ENCODE peak calls at places on chromosomes 11 and 22, in seven cellular contexts. A is IMR-90, K is H9, Q is mesenchymal stem cell, M is neuronal stem cell, B is H1, J is trophoblast cell. W is an unnamed sample.

GRCh38 chr11:88484873-88485621 is 147.5 kb upstream of the CTSC start:
- DNase-seq in Q (peak), M (no peak), B (peak), K (peak), A (peak), J (peak), W (peak)

GRCh38 chr11:43941257-43941879 is 1.1 kb upstream of the C11orf96 start:
- DNase-seq in M (no peak), A (peak), J (no peak), Q (peak), K (no peak), B (no peak), W (no peak)

GRCh38 chr22:44381761-44382454 is 69.2 kb upstream of the SHISAL1 start:
- DNase-seq in M (no peak), J (no peak), B (no peak), K (no peak), Q (no peak), A (no peak), W (no peak)

GRCh38 chr11:57338152-57338551 is at the start of gene P2RX3:
- DNase-seq in K (no peak), A (no peak), M (no peak), Q (no peak), J (no peak), B (no peak), W (no peak)

GRCh38 chr11:134374891-134375550 is 37.0 kb downstream of the B3GAT1 start:
- DNase-seq in B (no peak), Q (no peak), J (no peak), K (no peak), M (no peak), A (no peak), W (no peak)

GRCh38 chr11:43687120-43687791 is 6.7 kb downstream of the HSD17B12 start:
- DNase-seq in M (no peak), J (no peak), Q (peak), K (no peak), A (peak), B (no peak), W (peak)

GRCh38 chr11:120929664-120930154 is 94.2 kb upstream of the TBCEL start:
- DNase-seq in Q (peak), J (peak), A (peak), K (peak), B (peak), M (peak), W (peak)

GRCh38 chr11:96246718-96247540 is 96.1 kb downstream of the MAML2 start:
- DNase-seq in J (no peak), A (peak), Q (peak), K (no peak), B (no peak), M (no peak), W (no peak)

GRCh38 chr11:46246514-46246913 is 30.9 kb upstream of the CREB3L1 start:
- DNase-seq in A (peak), J (no peak), M (no peak), K (no peak), Q (peak), B (no peak), W (no peak)

GRCh38 chr11:4085575-4085974 is 9.0 kb upstream of the RRM1 start:
- DNase-seq in J (no peak), K (no peak), M (no peak), A (no peak), B (no peak), Q (no peak), W (no peak)

GRCh38 chr11:33128739-33129138 is 32.5 kb downstream of the CSTF3 start:
- DNase-seq in B (no peak), J (peak), A (no peak), M (no peak), Q (no peak), K (no peak), W (no peak)

DNA sequence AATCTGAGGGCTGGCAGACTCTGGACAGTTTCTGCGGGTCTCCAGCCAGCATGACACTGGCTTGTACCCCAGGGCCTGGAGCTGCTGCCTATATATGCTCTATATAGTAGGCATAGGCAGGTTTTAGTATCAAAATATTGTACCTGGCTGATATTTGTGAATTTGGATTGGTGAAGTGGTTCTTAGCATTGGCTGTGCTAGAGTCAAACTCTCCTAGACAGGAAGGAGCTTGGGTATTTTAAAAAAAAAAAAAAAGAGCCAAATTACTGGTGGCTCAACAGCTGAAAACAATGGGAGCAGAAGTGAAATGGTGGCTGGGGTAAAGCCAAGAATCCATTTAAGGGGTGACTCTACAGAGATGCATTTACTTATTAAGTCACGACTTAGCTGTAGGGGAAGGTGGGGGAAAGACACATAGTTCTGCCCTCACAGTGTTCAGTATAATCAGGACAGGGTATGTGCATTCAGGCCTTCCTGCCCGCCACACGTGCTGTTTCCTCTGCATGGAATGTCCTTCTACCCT is 11.0 kb upstream of the MTFP1 start:
- DNase-seq in Q (no peak), M (no peak), J (no peak), K (no peak), B (no peak), A (no peak), W (no peak)
- H2AK5ac ChIP-seq in Q (no peak), M (no peak), J (no peak), K (no peak), B (no peak), A (no peak), W (no peak)

GRCh38 chr11:13666708-13667107 is 1.8 kb upstream of the FAR1 start:
- DNase-seq in M (no peak), Q (no peak), K (no peak), A (no peak), J (no peak), B (no peak), W (no peak)
- H2AK5ac ChIP-seq in M (no peak), Q (no peak), K (no peak), A (no peak), J (no peak), B (no peak), W (no peak)

GRCh38 chr22:21994881-21995444 is 12.4 kb upstream of the TOP3B start:
- DNase-seq in B (no peak), J (no peak), A (no peak), K (no peak), M (no peak), Q (no peak), W (no peak)
- H2AK5ac ChIP-seq in B (no peak), J (no peak), A (no peak), K (no peak), M (no peak), Q (no peak), W (no peak)

DNA sequence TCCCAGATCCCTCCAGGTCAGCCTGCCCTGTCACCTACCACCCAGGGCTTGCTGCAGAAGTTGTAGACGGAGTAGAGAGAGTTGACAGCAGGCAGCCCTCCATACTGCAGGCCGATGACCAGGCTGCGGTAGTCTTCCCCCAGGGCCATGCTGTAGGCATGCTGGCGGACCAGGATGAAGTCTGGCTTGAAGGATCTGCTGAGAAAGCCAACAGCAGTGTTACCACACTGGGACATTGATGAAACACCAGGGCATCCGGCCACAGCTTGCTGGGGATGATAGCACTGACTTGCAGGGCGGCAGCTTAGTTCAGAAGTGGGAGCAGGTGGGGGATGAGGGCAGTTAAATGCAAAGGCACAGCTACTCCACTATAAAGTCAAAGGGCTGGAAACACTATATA is 67.4 kb downstream of the TIMP3 start:
- DNase-seq in J (no peak), K (no peak), M (no peak), B (no peak), Q (no peak), A (no peak), W (no peak)
- H2AK5ac ChIP-seq in J (no peak), K (no peak), M (peak), B (no peak), Q (no peak), A (no peak), W (no peak)

GRCh38 chr11:69567951-69568808 is 72.8 kb upstream of the CCND1 start:
- DNase-seq in A (peak), K (no peak), B (peak), M (no peak), J (peak), Q (peak), W (peak)
- H2AK5ac ChIP-seq in A (peak), K (no peak), B (peak), M (peak), J (no peak), Q (no peak), W (no peak)

DNA sequence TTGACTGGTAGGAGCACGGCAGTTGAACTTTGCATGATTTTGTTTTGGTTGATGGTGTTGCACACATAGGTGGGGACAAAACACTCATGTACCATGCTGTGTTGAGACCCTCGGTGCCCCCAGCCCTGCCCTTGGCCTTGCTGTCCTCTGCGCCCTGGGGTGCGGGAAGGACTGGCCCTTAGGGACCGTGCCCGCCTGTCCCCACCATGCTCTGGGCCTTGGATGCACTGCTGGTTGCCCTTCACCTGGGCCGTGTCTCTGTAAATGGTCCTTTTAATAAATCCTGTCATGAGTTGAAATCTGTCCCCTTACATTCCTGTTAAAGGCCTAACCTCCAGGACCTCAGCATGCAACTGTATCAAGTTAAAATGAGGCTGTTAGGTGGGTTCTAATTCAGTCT is 102.3 kb upstream of the ANO1 start:
- DNase-seq in Q (no peak), J (no peak), M (no peak), K (no peak), A (no peak), B (no peak), W (no peak)
- H2AK5ac ChIP-seq in Q (no peak), J (no peak), M (no peak), K (no peak), A (no peak), B (no peak), W (no peak)

W was measured in mesendoderm.